ENCODE peak calls at places on chromosomes 3 and 15, in seven cellular contexts. M is ascending aorta, W is cardiac muscle cell, K is IMR-90, N is bronchial epithelial cell, C is endodermal cell, G is GM23248. X is an unnamed sample. For H3K36me3 and H3K27me3, the result is how much of the 10 kb centered on the place peaks cover.

GRCh38 chr15:91413142-91413541 is 313.1 kb downstream of the SV2B start:
- DNase-seq in M (no peak), W (no peak), K (peak), N (no peak), C (no peak), G (no peak), X (no peak)

GRCh38 chr3:45915518-45916231 is 27.6 kb upstream of the CXCR6 start:
- DNase-seq in M (no peak), W (no peak), K (peak), N (peak), C (peak), G (peak), X (peak)

GRCh38 chr3:170429050-170429449 is 10.4 kb downstream of the CLDN11 start:
- DNase-seq in M (no peak), W (no peak), K (no peak), N (no peak), C (no peak), G (peak), X (no peak)

GRCh38 chr3:115092220-115092791 is 54.8 kb downstream of the ZBTB20 start:
- DNase-seq in M (peak), W (peak), K (peak), N (peak), C (peak), G (peak), X (peak)

GRCh38 chr15:31364301-31365031 is 37.8 kb downstream of the KLF13 start:
- DNase-seq in M (no peak), W (peak), K (no peak), N (peak), C (peak), G (no peak), X (no peak)

GRCh38 chr3:151351216-151351615 is 21.9 kb upstream of the P2RY13 start:
- DNase-seq in M (no peak), W (no peak), K (no peak), N (no peak), C (no peak), G (no peak), X (no peak)

GRCh38 chr15:90124487-90124886 is 22.2 kb upstream of the IDH2 start:
- DNase-seq in M (no peak), W (no peak), K (no peak), N (no peak), C (no peak), G (no peak), X (no peak)

GRCh38 chr3:98788651-98789050 is 25.5 kb downstream of the ST3GAL6 start:
- DNase-seq in M (no peak), W (peak), K (no peak), N (no peak), C (no peak), G (peak), X (no peak)

GRCh38 chr3:30612422-30613134 is 6.2 kb downstream of the TGFBR2 start:
- DNase-seq in M (no peak), W (no peak), K (no peak), N (no peak), C (no peak), G (no peak), X (no peak)

GRCh38 chr3:72337480-72337855 is 510.8 kb downstream of the SHQ1 start:
- DNase-seq in M (no peak), W (no peak), K (no peak), N (no peak), C (peak), G (no peak), X (no peak)

GRCh38 chr3:72335458-72336050 is 512.7 kb downstream of the SHQ1 start:
- DNase-seq in M (no peak), W (no peak), K (no peak), N (no peak), C (no peak), G (peak), X (no peak)

GRCh38 chr3:72334681-72335457 is 513.4 kb downstream of the SHQ1 start:
- DNase-seq in M (no peak), W (no peak), K (no peak), N (no peak), C (peak), G (no peak), X (peak)

GRCh38 chr3:72336821-72337479 is 511.3 kb downstream of the SHQ1 start:
- DNase-seq in M (peak), W (peak), K (peak), N (peak), C (peak), G (peak), X (peak)

DNA sequence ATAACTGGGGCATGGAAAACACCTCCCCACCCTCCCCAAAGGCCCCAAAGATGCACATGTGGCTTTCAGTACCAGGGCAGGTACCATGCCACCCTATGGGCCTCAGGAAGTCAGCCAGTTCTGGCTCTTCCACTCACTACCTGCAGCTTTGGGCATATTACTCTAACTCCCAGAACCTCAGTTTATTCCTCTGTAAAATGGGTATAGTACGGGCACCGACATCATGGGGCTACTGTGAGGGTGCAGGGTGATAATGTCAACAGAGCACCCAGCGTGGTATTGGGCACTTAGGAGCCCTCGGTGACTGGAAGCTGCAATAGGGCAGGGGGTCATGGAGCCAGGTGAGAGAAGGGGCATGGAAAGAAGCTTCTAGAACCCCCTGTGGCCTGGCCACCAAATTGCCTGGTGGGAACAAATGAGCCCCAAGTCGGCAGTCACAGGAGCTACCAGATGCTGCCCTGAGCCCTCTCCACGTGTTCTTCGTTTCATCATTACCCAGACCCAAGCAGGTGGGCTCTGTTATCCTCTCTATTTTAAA is 512.1 kb downstream of the SHQ1 start:
- DNase-seq in M (no peak), W (no peak), K (no peak), N (no peak), C (no peak), G (no peak), X (no peak)
- H3K4me3 ChIP-seq in M (no peak), W (no peak), K (no peak), N (no peak), C (no peak), G (no peak), X (no peak)

GRCh38 chr3:123785602-123786001 is 98.5 kb downstream of the MYLK start:
- DNase-seq in M (no peak), W (no peak), K (no peak), N (no peak), C (no peak), G (no peak), X (no peak)
- H3K36me3 ChIP-seq in M (under half), W (under half), K (under half), N (under half), C (under half), G (under half), X (under half)

DNA sequence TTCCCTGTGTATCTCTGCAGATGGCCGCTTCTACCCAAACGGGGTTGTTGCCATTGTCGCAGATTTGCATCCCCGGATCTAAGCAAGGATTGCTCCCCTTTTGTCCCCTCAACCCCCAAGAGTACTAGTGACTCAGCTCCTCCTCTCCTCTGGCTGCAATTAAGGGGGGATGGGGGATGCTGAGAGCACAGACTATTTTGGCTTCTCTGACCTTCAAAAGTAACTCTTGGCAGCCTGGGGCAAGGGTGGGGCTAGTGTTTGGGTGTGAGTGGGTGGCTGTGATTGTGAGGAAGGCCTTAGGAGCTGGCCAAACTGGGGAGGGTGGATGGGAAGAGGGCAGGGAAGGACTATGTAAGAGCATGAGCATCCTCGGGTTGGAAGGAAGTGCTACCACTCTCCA is 1.2 kb upstream of the MAP1A start:
- DNase-seq in M (peak), W (no peak), K (no peak), N (no peak), C (no peak), G (peak), X (no peak)
- H3K27me3 ChIP-seq in M (under half), W (under half), K (under half), N (under half), C (half or more), G (under half), X (under half)

GRCh38 chr3:112640333-112640863 is 545 bp downstream of the CCDC80 start:
- DNase-seq in M (peak), W (peak), K (peak), N (peak), C (peak), G (peak), X (peak)

GRCh38 chr3:112635674-112636073 is 5.3 kb downstream of the CCDC80 start:
- DNase-seq in M (peak), W (peak), K (peak), N (no peak), C (no peak), G (peak), X (no peak)

GRCh38 chr3:112639451-112640332 is 1.3 kb downstream of the CCDC80 start:
- DNase-seq in M (no peak), W (no peak), K (no peak), N (no peak), C (no peak), G (peak), X (no peak)

GRCh38 chr3:112638327-112639020 is 2.5 kb downstream of the CCDC80 start:
- DNase-seq in M (peak), W (no peak), K (no peak), N (no peak), C (no peak), G (peak), X (no peak)

DNA sequence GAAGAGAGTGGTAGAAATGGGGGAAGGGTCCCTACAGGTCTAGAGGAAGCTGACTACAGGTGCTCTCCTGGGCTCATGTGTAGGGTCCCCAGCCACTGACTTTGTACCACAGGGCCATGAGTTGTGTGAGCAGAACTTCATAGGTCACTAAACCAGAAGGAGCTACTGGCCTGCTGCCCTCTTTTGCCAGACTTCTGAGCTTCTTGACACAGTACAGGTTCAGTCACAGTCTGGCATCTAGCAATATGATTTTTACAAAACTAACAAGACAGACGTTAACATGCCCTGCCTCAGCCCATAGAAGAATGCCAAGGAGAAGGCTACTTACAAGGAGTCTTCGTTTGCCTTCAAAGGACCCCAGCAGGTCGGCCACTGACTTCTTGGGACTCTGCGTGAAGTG is 3.2 kb downstream of the CCDC80 start:
- DNase-seq in M (no peak), W (no peak), K (no peak), N (no peak), C (no peak), G (peak), X (no peak)
- H3K4me3 ChIP-seq in M (peak), W (no peak), K (peak), N (no peak), C (no peak), G (peak), X (no peak)

GRCh38 chr15:73287019-73287418 is 81.7 kb downstream of the HCN4 start:
- DNase-seq in M (no peak), W (no peak), K (no peak), N (no peak), C (no peak), G (no peak), X (no peak)

GRCh38 chr15:73284073-73284472 is 84.7 kb downstream of the HCN4 start:
- DNase-seq in M (no peak), W (no peak), K (peak), N (no peak), C (no peak), G (peak), X (no peak)

GRCh38 chr15:73282567-73283200 is 86.1 kb downstream of the HCN4 start:
- DNase-seq in M (no peak), W (no peak), K (no peak), N (no peak), C (no peak), G (no peak), X (no peak)

GRCh38 chr15:73286356-73286755 is 82.4 kb downstream of the HCN4 start:
- DNase-seq in M (no peak), W (no peak), K (peak), N (no peak), C (no peak), G (peak), X (no peak)

DNA sequence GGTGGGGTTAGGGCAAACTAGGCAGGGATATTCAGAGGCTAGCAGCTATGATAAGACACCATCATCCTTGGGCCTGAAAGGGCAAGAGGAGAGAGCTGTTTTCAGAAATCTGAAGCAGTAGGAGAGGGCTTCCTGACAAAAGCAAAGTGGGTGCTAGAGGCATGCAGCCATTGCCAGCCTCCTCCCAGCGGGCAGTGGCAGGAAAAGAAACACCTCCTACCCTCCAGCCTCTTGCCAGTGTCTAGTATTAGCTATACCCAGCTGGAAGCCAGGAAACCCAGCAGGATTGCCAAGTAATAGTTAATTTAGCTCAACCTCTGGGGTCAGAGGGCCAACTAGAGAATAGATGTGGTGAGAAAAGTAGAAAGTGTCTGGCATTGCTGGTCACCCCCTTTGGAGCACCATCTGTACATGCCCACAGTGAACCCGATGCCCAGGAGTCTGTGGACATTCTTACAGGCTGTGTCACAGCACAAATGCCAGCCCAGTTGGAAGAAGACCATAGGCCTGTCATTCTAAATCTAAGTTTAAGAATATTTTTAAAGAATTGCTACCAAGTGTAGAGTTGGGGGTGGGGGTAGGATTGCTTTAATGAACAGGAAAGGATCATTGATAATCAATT is 85.3 kb downstream of the HCN4 start:
- DNase-seq in M (no peak), W (no peak), K (no peak), N (no peak), C (no peak), G (peak), X (no peak)
- H3K36me3 ChIP-seq in M (under half), W (under half), K (under half), N (under half), C (half or more), G (under half), X (under half)

GRCh38 chr3:38823722-38824121 is 7.7 kb upstream of the SCN10A start:
- DNase-seq in M (no peak), W (no peak), K (peak), N (no peak), C (no peak), G (no peak), X (no peak)
- H3K27me3 ChIP-seq in M (under half), W (under half), K (under half), N (under half), C (under half), G (under half), X (under half)

DNA sequence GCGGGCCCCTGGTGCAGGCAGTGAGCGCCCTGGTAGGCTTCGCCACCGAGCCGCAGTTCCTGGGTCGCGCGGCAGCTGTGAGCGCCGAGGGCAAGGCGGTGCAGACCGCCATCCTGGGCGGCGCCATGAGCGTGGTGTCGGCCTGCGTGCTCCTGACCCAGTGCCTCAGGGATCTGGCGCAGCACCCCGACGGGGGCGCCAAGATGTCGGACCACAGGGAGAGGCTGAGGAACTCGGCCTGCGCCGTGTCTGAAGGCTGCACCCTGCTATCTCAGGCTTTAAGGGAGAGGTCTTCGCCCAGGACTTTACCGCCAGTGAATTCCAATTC is 2.3 kb downstream of the TLNRD1 start:
- DNase-seq in M (no peak), W (no peak), K (no peak), N (no peak), C (no peak), G (no peak), X (no peak)
- H3K4me3 ChIP-seq in M (peak), W (no peak), K (no peak), N (no peak), C (no peak), G (peak), X (peak)